ENCODE peak calls at places on chromosomes 16 and 17, in ten cellular contexts. K, J, I, H, R, S, E, T, B and Z are unnamed samples. For H3K27me3, the result is how much of the 10 kb centered on the place peaks cover.

GRCh38 chr16:88781140-88782077 is 3.6 kb downstream of the PIEZO1 start:
- DNase-seq in R (no peak), J (peak), S (no peak), T (no peak), I (no peak), H (no peak), E (no peak), K (no peak), B (no peak), Z (no peak)

GRCh38 chr17:7835818-7836595 is 2.0 kb downstream of the KDM6B start:
- DNase-seq in H (peak), E (peak), K (no peak), B (no peak), J (no peak), I (peak), R (peak), T (no peak), S (no peak), Z (peak)

GRCh38 chr17:57670769-57671545 is 74.1 kb downstream of the CCDC182 start:
- DNase-seq in K (peak), H (no peak), E (no peak), T (peak), S (no peak), I (no peak), R (no peak), J (no peak), B (no peak), Z (peak)

GRCh38 chr16:48081656-48082055 is 74.1 kb downstream of the ABCC12 start:
- DNase-seq in E (peak), B (no peak), T (no peak), R (no peak), S (no peak), K (no peak), I (no peak), H (no peak), J (no peak), Z (no peak)

GRCh38 chr17:40018211-40019121 is 3.2 kb downstream of the CSF3 start:
- DNase-seq in R (no peak), H (peak), J (no peak), K (peak), T (no peak), B (peak), S (no peak), E (no peak), I (no peak), Z (peak)

GRCh38 chr16:89720520-89720858 is 209 bp downstream of the VPS9D1 start:
- DNase-seq in T (no peak), B (peak), I (no peak), K (peak), R (peak), J (no peak), H (no peak), E (no peak), S (no peak), Z (peak)

GRCh38 chr17:78343099-78343432 is 16.8 kb downstream of the SOCS3 start:
- DNase-seq in I (peak), B (peak), S (peak), E (peak), R (peak), K (peak), H (peak), J (no peak), T (no peak), Z (peak)

GRCh38 chr17:46028969-46029565 is 30.0 kb downstream of the STH start:
- DNase-seq in E (no peak), T (no peak), S (no peak), H (no peak), B (no peak), R (no peak), J (no peak), K (no peak), I (no peak), Z (no peak)

GRCh38 chr16:54407596-54407995 is 121.0 kb upstream of the IRX3 start:
- DNase-seq in B (no peak), I (no peak), R (no peak), S (no peak), K (peak), H (no peak), E (peak), T (no peak), J (no peak), Z (no peak)

GRCh38 chr16:88649924-88650748 is 717 bp downstream of the CYBA start:
- DNase-seq in H (no peak), B (peak), T (no peak), R (no peak), J (peak), E (peak), K (peak), S (no peak), I (no peak), Z (peak)

GRCh38 chr17:81254955-81255717 is 16.0 kb downstream of the NDUFAF8 start:
- DNase-seq in J (no peak), H (peak), T (no peak), E (peak), R (peak), K (peak), B (peak), S (no peak), I (peak), Z (peak)

GRCh38 chr17:7380855-7381683 is at the start of gene TNK1:
- DNase-seq in T (no peak), K (peak), S (no peak), R (no peak), I (peak), B (peak), H (peak), E (no peak), J (no peak), Z (peak)

GRCh38 chr17:40005527-40005926 is 9.7 kb upstream of the CSF3 start:
- DNase-seq in B (no peak), R (no peak), E (no peak), I (no peak), H (no peak), K (no peak), J (no peak), T (no peak), S (no peak), Z (no peak)

GRCh38 chr16:75074920-75075687 is 41.5 kb downstream of the LDHD start:
- DNase-seq in S (no peak), J (peak), T (no peak), I (no peak), B (no peak), R (no peak), E (no peak), H (no peak), K (no peak), Z (no peak)

GRCh38 chr17:32302860-32303649 is 37.4 kb downstream of the RHBDL3 start:
- DNase-seq in R (no peak), S (no peak), I (no peak), J (no peak), K (peak), E (no peak), T (no peak), B (no peak), H (no peak), Z (peak)

GRCh38 chr16:1527836-1528811 is 5.3 kb upstream of the TMEM204 start:
- DNase-seq in B (no peak), H (peak), S (no peak), I (no peak), J (peak), K (no peak), R (no peak), T (no peak), E (no peak), Z (no peak)

GRCh38 chr16:82753821-82754220 is 127.1 kb downstream of the CDH13 start:
- DNase-seq in K (no peak), S (no peak), J (no peak), T (no peak), R (no peak), B (no peak), E (peak), H (no peak), I (no peak), Z (no peak)

GRCh38 chr16:20617271-20617670 is 41.1 kb upstream of the ACSM2B start:
- DNase-seq in S (no peak), K (no peak), E (no peak), B (no peak), H (no peak), J (no peak), T (no peak), I (no peak), R (no peak), Z (no peak)

GRCh38 chr16:31474173-31474714 is 2.3 kb downstream of the TGFB1I1 start:
- DNase-seq in B (no peak), T (no peak), J (no peak), H (no peak), I (no peak), E (peak), R (no peak), K (no peak), S (no peak), Z (no peak)

GRCh38 chr16:88857728-88858339 is 907 bp downstream of the TRAPPC2L start:
- DNase-seq in T (no peak), E (peak), R (peak), B (peak), S (no peak), J (peak), K (peak), I (peak), H (peak), Z (peak)

GRCh38 chr16:27367463-27368357 is 34.3 kb upstream of the IL21R start:
- DNase-seq in H (peak), R (peak), J (peak), B (peak), E (peak), S (peak), K (peak), T (no peak), I (peak), Z (peak)

GRCh38 chr17:63798572-63799113 is 24.7 kb downstream of the DDX42 start:
- DNase-seq in E (peak), I (no peak), R (no peak), H (no peak), K (no peak), J (no peak), B (no peak), T (no peak), S (no peak), Z (no peak)

GRCh38 chr17:63804328-63804727 is 22.9 kb upstream of the PSMC5 start:
- DNase-seq in B (no peak), K (no peak), E (no peak), R (no peak), H (no peak), I (no peak), J (no peak), T (no peak), S (no peak), Z (no peak)

GRCh38 chr17:63800783-63801182 is 26.4 kb upstream of the PSMC5 start:
- DNase-seq in E (no peak), R (no peak), K (no peak), J (no peak), B (no peak), H (no peak), T (no peak), I (no peak), S (no peak), Z (no peak)
- H3K27me3 ChIP-seq in E (under half), R (under half), K (under half), J (under half), B (under half), H (under half), T (under half), I (under half), S (under half), Z (under half)

DNA sequence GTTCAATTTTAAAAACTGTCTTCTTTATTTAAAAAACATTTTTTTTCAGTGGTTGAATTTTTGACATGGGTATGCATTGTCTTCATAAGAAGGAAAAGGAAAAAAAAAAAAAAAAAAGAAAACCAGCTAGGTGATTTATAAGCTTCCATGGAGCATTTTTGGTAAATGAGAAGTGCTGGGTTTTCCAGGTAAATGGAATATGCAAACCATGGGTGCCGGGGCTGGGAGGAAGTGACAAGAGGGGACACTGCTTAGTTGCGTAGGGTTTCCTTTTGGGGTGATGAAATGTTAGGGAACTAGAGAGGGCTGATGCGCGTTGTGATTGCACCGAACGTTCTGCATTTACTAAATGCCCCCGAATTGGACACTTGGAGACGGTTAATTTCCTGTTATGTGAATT is 217.4 kb upstream of the FOXF1 start:
- DNase-seq in S (no peak), E (no peak), R (no peak), T (no peak), K (no peak), J (no peak), B (no peak), I (no peak), H (no peak), Z (no peak)
- H3K27me3 ChIP-seq in S (under half), E (under half), R (half or more), T (under half), K (half or more), J (under half), B (half or more), I (under half), H (under half), Z (under half)

DNA sequence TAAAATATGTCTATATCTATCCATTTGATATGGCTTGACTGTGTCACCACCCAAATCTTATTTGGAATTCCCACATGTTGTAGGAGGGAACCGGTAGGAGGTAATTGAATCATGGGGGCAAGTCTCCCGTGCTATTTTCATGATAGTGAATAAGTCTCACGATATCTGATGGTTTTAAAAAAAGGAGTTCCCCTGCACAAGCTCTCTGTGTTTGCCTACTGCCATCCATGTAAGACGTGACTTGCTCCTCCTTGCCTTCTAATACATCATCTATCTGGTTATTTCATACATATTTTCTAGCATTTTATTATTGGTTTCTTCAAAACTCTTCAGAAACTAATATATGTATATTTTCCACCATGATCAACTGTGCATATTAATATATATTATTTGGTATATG is 57.3 kb upstream of the AMZ2 start:
- DNase-seq in B (no peak), K (no peak), H (no peak), T (no peak), S (no peak), I (no peak), E (no peak), J (no peak), R (no peak), Z (no peak)
- H3K27me3 ChIP-seq in B (under half), K (half or more), H (under half), T (under half), S (under half), I (under half), E (under half), J (under half), R (under half), Z (under half)

GRCh38 chr17:29546085-29546484 is 20.8 kb downstream of the ABHD15 start:
- DNase-seq in R (no peak), I (no peak), H (no peak), S (no peak), E (no peak), B (peak), K (no peak), J (no peak), T (no peak), Z (no peak)
- H3K27me3 ChIP-seq in R (under half), I (under half), H (under half), S (under half), E (under half), B (under half), K (under half), J (under half), T (under half), Z (under half)